ENCODE peak calls at places on chromosomes 12 and 14, in ten cellular contexts. J is adrenal gland, C is spleen, U is IMR-90, M is dorsolateral prefrontal cortex, Y is cardiac fibroblast, Q is A549, N is DND-41, P is mucosa of descending colon, E is AG09319. B is an unnamed sample.

GRCh38 chr14:68278568-68279436 is 459.2 kb downstream of the RAD51B start:
- DNase-seq in J (no peak), C (no peak), U (peak; percentile 64), M (no peak), Y (peak; percentile 54), Q (peak; percentile 37), N (no peak), P (no peak), E (no peak), B (no peak)

GRCh38 chr14:93073833-93074769 is 41.6 kb downstream of the ITPK1 start:
- DNase-seq in J (peak; percentile 33), C (peak; percentile 87), U (peak; percentile 40), M (no peak), Y (peak; percentile 69), Q (no peak), N (no peak), P (no peak), E (no peak), B (no peak)

GRCh38 chr12:130573235-130573634 is 142.9 kb downstream of the RIMBP2 start:
- DNase-seq in J (no peak), C (no peak), U (no peak), M (no peak), Y (no peak), Q (no peak), N (no peak), P (no peak), E (no peak), B (no peak)

GRCh38 chr12:127400231-127400630 is 866.7 kb upstream of the TMEM132C start:
- DNase-seq in J (no peak), C (no peak), U (no peak), M (no peak), Y (peak; percentile 45), Q (no peak), N (no peak), P (no peak), E (no peak), B (no peak)

GRCh38 chr12:50926415-50926814 is 25.9 kb upstream of the HIGD1C start:
- DNase-seq in J (no peak), C (no peak), U (no peak), M (no peak), Y (no peak), Q (no peak), N (no peak), P (no peak), E (no peak), B (no peak)

GRCh38 chr12:43501705-43502104 is 50.3 kb downstream of the ADAMTS20 start:
- DNase-seq in J (no peak), C (no peak), U (peak; percentile 34), M (no peak), Y (peak; percentile 54), Q (peak; percentile 4), N (no peak), P (no peak), E (peak; percentile 2), B (no peak)

GRCh38 chr14:95015046-95015445 is 142.3 kb downstream of the DICER1 start:
- DNase-seq in J (no peak), C (no peak), U (no peak), M (no peak), Y (no peak), Q (no peak), N (no peak), P (no peak), E (no peak), B (no peak)

GRCh38 chr12:1044697-1045096 is 53.7 kb downstream of the ERC1 start:
- DNase-seq in J (no peak), C (no peak), U (peak; percentile 53), M (no peak), Y (peak; percentile 47), Q (peak; percentile 8), N (no peak), P (no peak), E (no peak), B (no peak)

GRCh38 chr12:27844427-27845090 is 64.5 kb upstream of the MANSC4 start:
- DNase-seq in J (no peak), C (no peak), U (peak; percentile 20), M (no peak), Y (peak; percentile 32), Q (no peak), N (no peak), P (no peak), E (no peak), B (no peak)

DNA sequence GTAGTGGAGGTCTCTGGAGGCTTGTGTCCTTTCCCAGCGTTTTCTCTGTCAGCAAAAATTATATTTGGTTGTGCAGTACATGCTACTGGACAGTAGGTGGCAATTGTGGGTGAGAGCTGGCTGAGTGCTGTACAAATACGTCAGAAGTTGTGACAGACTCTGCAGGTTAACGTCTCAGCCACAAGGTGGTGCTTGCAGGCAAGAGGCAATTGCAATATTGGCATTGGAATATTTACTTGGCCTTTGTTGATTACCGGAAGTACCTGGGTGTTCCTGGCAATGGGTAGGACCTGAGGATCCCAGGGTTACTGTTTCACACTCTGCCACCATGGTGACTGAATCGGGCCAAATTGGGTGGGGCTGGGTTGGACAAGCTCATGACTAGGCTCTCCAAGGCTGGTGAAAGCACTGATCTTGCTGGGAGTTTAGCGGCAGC is 333.9 kb upstream of the LMO3 start:
- DNase-seq in J (peak; percentile 27), C (no peak), U (peak; percentile 8), M (no peak), Y (peak; percentile 82), Q (peak; percentile 56), N (peak; percentile 48), P (peak; percentile 49), E (no peak), B (no peak)
- TF ChIP-seq CTCF in J (peak; percentile 21), C (no peak), U (peak; percentile 29), M (no peak), Y (peak; percentile 87), Q (peak; percentile 78), N (peak; percentile 72), P (peak; percentile 54), E (no peak), B (peak; percentile 84)

GRCh38 chr12:121005346-121005815 is 10.9 kb downstream of the C12orf43 start:
- DNase-seq in J (no peak), C (peak; percentile 81), U (peak; percentile 23), M (peak; percentile 40), Y (peak; percentile 58), Q (no peak), N (peak; percentile 54), P (peak; percentile 60), E (no peak), B (no peak)

GRCh38 chr12:121004253-121004815 is 12.0 kb downstream of the C12orf43 start:
- DNase-seq in J (no peak), C (peak; percentile 51), U (no peak), M (no peak), Y (no peak), Q (no peak), N (no peak), P (no peak), E (no peak), B (no peak)

GRCh38 chr12:121001841-121002483 is 14.3 kb downstream of the C12orf43 start:
- DNase-seq in J (no peak), C (peak; percentile 56), U (no peak), M (no peak), Y (no peak), Q (no peak), N (no peak), P (no peak), E (no peak), B (no peak)

GRCh38 chr12:121001060-121001459 is 15.2 kb downstream of the C12orf43 start:
- DNase-seq in J (no peak), C (peak; percentile 48), U (no peak), M (no peak), Y (no peak), Q (no peak), N (peak; percentile 60), P (no peak), E (no peak), B (no peak)

DNA sequence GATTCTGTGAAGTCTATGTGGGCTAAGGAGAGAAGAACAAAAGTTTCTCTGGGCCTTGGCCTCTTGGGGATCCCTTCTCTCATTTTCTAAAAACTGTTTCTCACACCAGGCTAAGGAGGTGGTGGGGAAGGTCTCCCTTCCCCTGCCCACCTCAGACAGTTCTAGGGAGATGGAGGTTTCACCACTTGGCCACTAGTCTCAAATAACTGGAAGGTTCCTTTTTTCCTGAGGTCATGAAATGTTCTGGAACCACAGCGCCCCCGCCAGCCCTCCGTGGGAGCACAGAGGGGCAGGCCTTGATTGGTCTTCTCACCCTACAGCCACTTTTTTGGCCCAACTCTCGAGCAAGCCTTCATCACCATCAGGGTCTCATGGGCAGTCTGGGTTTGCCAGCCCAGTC is 12.6 kb downstream of the C12orf43 start:
- DNase-seq in J (no peak), C (peak; percentile 32), U (no peak), M (no peak), Y (no peak), Q (no peak), N (no peak), P (no peak), E (no peak), B (no peak)
- TF ChIP-seq CTCF in J (no peak), C (no peak), U (peak; percentile 6), M (no peak), Y (no peak), Q (peak; percentile 36), N (peak; percentile 23), P (no peak), E (no peak), B (no peak)

DNA sequence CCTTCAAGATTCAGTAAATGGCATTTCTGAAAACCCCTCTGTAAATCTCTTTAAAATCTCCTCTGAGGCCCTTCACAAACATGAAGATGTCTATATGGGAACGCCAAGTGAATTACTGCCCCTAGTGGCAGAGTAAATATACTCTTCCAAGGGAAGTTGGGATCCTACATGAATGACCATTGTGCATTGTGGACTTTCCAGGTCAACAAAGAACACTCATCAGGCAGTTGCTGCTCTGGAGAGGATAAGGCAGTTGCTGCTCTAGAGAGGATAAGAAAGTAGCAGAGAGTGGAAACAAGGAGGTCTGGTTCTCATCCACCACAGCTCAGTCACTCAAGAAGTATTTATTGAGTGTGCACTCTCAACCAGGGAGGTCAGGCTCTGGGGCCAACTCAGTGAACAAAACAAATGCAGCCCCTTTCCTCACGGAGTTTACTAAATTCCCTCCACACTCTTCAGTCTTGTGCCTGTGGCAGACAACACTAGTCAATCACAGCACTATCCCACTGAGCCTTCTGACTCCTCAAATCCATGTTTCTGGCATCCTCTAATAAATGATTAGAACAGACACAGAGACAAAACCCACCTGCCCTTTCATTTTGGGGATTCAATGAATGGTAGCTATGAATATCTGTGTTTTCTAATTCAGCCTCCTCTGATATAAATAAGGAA is 52.9 kb downstream of the SVOP start:
- DNase-seq in J (no peak), C (no peak), U (no peak), M (no peak), Y (peak; percentile 16), Q (peak; percentile 56), N (no peak), P (no peak), E (no peak), B (no peak)
- TF ChIP-seq CTCF in J (peak; percentile 28), C (no peak), U (peak; percentile 19), M (no peak), Y (no peak), Q (peak; percentile 50), N (peak; percentile 65), P (peak; percentile 25), E (peak; percentile 16), B (peak; percentile 33)

DNA sequence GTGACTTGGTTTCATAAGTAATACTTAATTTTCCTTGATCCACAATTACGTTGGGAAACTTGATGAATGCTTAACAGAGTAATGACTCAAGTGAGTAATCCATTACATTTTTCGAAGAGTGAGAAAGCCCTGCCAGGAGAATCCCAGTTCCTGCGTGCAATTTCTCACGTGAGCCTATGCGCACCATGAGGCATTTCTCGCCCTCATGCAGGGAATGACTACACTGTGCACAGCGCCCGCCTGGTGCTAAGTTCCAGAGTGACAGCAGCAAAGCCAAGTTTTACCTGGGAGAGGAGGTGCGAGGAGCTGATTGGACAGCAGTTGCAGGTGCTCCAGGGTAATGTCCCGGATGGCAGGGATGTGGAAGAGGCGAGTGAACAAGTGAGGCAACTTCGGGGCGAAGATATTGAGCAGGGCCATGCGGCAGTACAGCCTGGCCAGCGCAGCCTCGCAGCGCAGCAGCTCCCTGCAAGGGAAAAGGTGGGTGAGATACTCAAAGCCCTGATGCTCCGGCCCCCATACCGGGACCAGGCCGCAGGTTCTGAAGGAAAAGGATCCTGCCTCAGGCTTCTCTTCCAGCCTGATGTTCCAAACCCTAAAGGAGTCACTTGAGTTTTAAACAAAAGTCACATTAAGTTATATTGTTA is 69.4 kb downstream of the TRAFD1 start:
- DNase-seq in J (no peak), C (no peak), U (no peak), M (no peak), Y (no peak), Q (no peak), N (no peak), P (no peak), E (no peak), B (no peak)
- TF ChIP-seq CTCF in J (no peak), C (no peak), U (no peak), M (no peak), Y (no peak), Q (no peak), N (no peak), P (no peak), E (no peak), B (no peak)

B was measured in mesothelial cell of epicardium.